ENCODE peak calls at places on chromosomes 13 and 19, in seven cellular contexts. D is left ventricle myocardium inferior; E is activated CD4-positive, alpha-beta T cell treated with anti-CD3 and anti-CD28 coated beads for 1 hour; C is AG09319; N is stimulated activated CD4-positive, alpha-beta T cell treated with anti-CD3 and anti-CD28 coated beads, Interleukin-1b, Interleukin-23, amount 100 ng/mL, for 24 hours; S is spleen; X is GM23248. T is an unnamed sample.

GRCh38 chr13:42377640-42378382 is 105.9 kb downstream of the AKAP11 start:
- DNase-seq in D (no peak), E (no peak), C (no peak), N (no peak), S (no peak), X (no peak), T (peak)

GRCh38 chr19:28234637-28235036 is 978.3 kb downstream of the UQCRFS1 start:
- DNase-seq in D (no peak), E (no peak), C (no peak), N (no peak), S (no peak), X (peak), T (no peak)

GRCh38 chr13:90455861-90456260 is 891.6 kb upstream of the MIR17HG start:
- DNase-seq in D (no peak), E (no peak), C (no peak), N (no peak), S (no peak), X (no peak), T (no peak)

GRCh38 chr19:45160870-45161714 is at the start of gene NKPD1:
- DNase-seq in D (no peak), E (no peak), C (no peak), N (no peak), S (no peak), X (peak), T (no peak)

GRCh38 chr19:35351441-35352176 is 3.9 kb downstream of the FFAR1 start:
- DNase-seq in D (no peak), E (no peak), C (no peak), N (no peak), S (peak), X (no peak), T (no peak)

GRCh38 chr13:74132768-74133656 is 1.2 kb downstream of the KLF12 start:
- DNase-seq in D (peak), E (peak), C (no peak), N (no peak), S (peak), X (peak), T (peak)

GRCh38 chr13:21033224-21033855 is 28.0 kb downstream of the LATS2 start:
- DNase-seq in D (no peak), E (no peak), C (no peak), N (no peak), S (no peak), X (peak), T (no peak)

GRCh38 chr13:29902632-29903305 is 52.4 kb upstream of the UBL3 start:
- DNase-seq in D (no peak), E (no peak), C (no peak), N (no peak), S (no peak), X (no peak), T (no peak)

GRCh38 chr19:44430956-44431355 is 17.3 kb downstream of the ZNF229 start:
- DNase-seq in D (no peak), E (no peak), C (no peak), N (no peak), S (no peak), X (peak), T (no peak)

GRCh38 chr13:20828540-20829364 is 55.0 kb upstream of the EEF1AKMT1 start:
- DNase-seq in D (no peak), E (no peak), C (peak), N (peak), S (no peak), X (peak), T (peak)

GRCh38 chr13:77349365-77349764 is 22.5 kb upstream of the MYCBP2 start:
- DNase-seq in D (no peak), E (no peak), C (no peak), N (no peak), S (no peak), X (no peak), T (no peak)

GRCh38 chr19:42285988-42286348 is 16.0 kb upstream of the PRR19 start:
- DNase-seq in D (no peak), E (no peak), C (no peak), N (no peak), S (peak), X (no peak), T (no peak)

GRCh38 chr19:55258476-55258827 is 365 bp downstream of the PPP6R1 start:
- DNase-seq in D (peak), E (no peak), C (no peak), N (no peak), S (no peak), X (peak), T (no peak)

GRCh38 chr13:26342898-26343297 is 89.0 kb downstream of the CDK8 start:
- DNase-seq in D (no peak), E (no peak), C (no peak), N (no peak), S (no peak), X (no peak), T (no peak)

GRCh38 chr19:33804021-33804799 is 7.5 kb downstream of the KCTD15 start:
- DNase-seq in D (peak), E (no peak), C (no peak), N (no peak), S (no peak), X (peak), T (no peak)

GRCh38 chr19:49058592-49058991 is 1.0 kb upstream of the CGB7 start:
- DNase-seq in D (no peak), E (no peak), C (no peak), N (no peak), S (no peak), X (peak), T (no peak)

GRCh38 chr19:46813570-46814358 is 25.4 kb upstream of the SLC1A5 start:
- DNase-seq in D (peak), E (no peak), C (no peak), N (no peak), S (peak), X (no peak), T (no peak)

T was measured in GM06990.